ENCODE peak calls at places on chromosomes 11 and 22, in seven cellular contexts. S is kidney epithelial cell; X is right atrium auricular region; L is activated naive CD8-positive, alpha-beta T cell treated with anti-CD3 and anti-CD28 coated beads, Interleukin-2, amount 10 ng/mL, durations not matched to agents 7 days and 5 days; C is choroid plexus epithelial cell; T is sciatic nerve; U is breast epithelium. H is an unnamed sample.

GRCh38 chr11:71075116-71075720 is 177.2 kb downstream of the SHANK2 start:
- DNase-seq in T (no peak), X (no peak), L (no peak), U (no peak), S (no peak), C (no peak), H (no peak)

GRCh38 chr11:69131644-69132300 is 24.0 kb upstream of the SMIM38 start:
- DNase-seq in L (no peak), U (peak; percentile 77), S (peak; percentile 53), X (peak; percentile 70), C (peak; percentile 84), T (peak; percentile 82), H (peak; percentile 94)

GRCh38 chr11:1293619-1294015 is 15.8 kb downstream of the TOLLIP start:
- DNase-seq in L (peak; percentile 46), U (no peak), X (no peak), T (peak; percentile 56), S (no peak), C (no peak), H (no peak)

GRCh38 chr11:62266558-62266957 is 3.4 kb upstream of the SCGB2A2 start:
- DNase-seq in X (no peak), T (no peak), S (no peak), L (no peak), U (no peak), C (peak; percentile 3), H (no peak)

GRCh38 chr11:44388828-44389645 is 79.1 kb upstream of the ALX4 start:
- DNase-seq in U (no peak), X (no peak), T (no peak), C (no peak), S (no peak), L (no peak), H (no peak)

GRCh38 chr11:35523351-35523768 is 2.1 kb downstream of the PAMR1 start:
- DNase-seq in L (no peak), X (no peak), T (no peak), U (no peak), S (no peak), C (peak; percentile 37), H (no peak)

GRCh38 chr11:64744544-64745218 is 739 bp upstream of the RASGRP2 start:
- DNase-seq in L (peak; percentile 68), X (no peak), U (no peak), C (no peak), T (no peak), S (no peak), H (no peak)

GRCh38 chr11:126370016-126370415 is 14.5 kb downstream of the ST3GAL4 start:
- DNase-seq in C (no peak), S (no peak), U (no peak), X (no peak), L (no peak), T (peak; percentile 6), H (no peak)

GRCh38 chr11:93500759-93501158 is 42.4 kb downstream of the SMCO4 start:
- DNase-seq in C (no peak), T (no peak), S (no peak), L (no peak), U (no peak), X (no peak), H (no peak)

GRCh38 chr11:5719703-5720495 is 16.3 kb upstream of the OR56B1 start:
- DNase-seq in C (peak; percentile 4), T (no peak), L (no peak), U (no peak), S (no peak), X (no peak), H (no peak)

GRCh38 chr11:119580751-119581150 is 148.2 kb downstream of the NECTIN1 start:
- DNase-seq in X (no peak), S (no peak), C (no peak), T (no peak), U (no peak), L (no peak), H (no peak)

GRCh38 chr11:1339066-1339675 is 29.7 kb upstream of the TOLLIP start:
- DNase-seq in X (peak; percentile 57), L (no peak), C (no peak), U (no peak), T (no peak), S (no peak), H (no peak)

GRCh38 chr11:84855846-84856245 is 771.3 kb downstream of the DLG2 start:
- DNase-seq in C (peak; percentile 73), L (no peak), U (no peak), S (peak; percentile 47), X (no peak), T (no peak), H (no peak)

GRCh38 chr11:71244116-71244815 is 8.1 kb downstream of the SHANK2 start:
- DNase-seq in T (no peak), X (no peak), C (peak; percentile 42), U (no peak), S (no peak), L (no peak), H (no peak)

GRCh38 chr11:116207781-116208180 is 565.0 kb downstream of the BUD13 start:
- DNase-seq in U (no peak), X (no peak), C (no peak), L (no peak), T (no peak), S (no peak), H (no peak)

GRCh38 chr11:66850588-66851250 is 6.1 kb upstream of the LRFN4 start:
- DNase-seq in X (no peak), T (peak; percentile 54), U (no peak), C (no peak), S (no peak), L (no peak), H (no peak)

GRCh38 chr11:92477686-92478085 is 253.1 kb downstream of the FAT3 start:
- DNase-seq in U (no peak), T (no peak), S (no peak), C (no peak), X (no peak), L (no peak), H (no peak)

GRCh38 chr11:70567680-70568503 is 169.6 kb downstream of the CTTN start:
- DNase-seq in L (no peak), C (peak; percentile 37), T (no peak), S (no peak), X (peak; percentile 65), U (peak; percentile 29), H (peak; percentile 52)

GRCh38 chr11:2662430-2663299 is 37.1 kb downstream of the KCNQ1OT1 start:
- DNase-seq in S (no peak), L (no peak), C (no peak), X (peak; percentile 48), T (peak; percentile 51), U (no peak), H (no peak)

GRCh38 chr11:9840460-9841004 is 176.7 kb downstream of the SWAP70 start:
- DNase-seq in C (peak; percentile 57), T (no peak), L (no peak), S (no peak), X (no peak), U (no peak), H (no peak)

GRCh38 chr22:31646186-31647019 is 15.6 kb downstream of the PISD start:
- DNase-seq in T (no peak), C (peak; percentile 100), L (no peak), U (no peak), S (peak; percentile 99), X (no peak), H (no peak)

GRCh38 chr11:65151500-65151899 is 17.2 kb upstream of the SYVN1 start:
- DNase-seq in X (no peak), S (no peak), T (peak; percentile 7), C (no peak), U (no peak), L (no peak), H (no peak)

GRCh38 chr11:72781313-72782080 is 12.3 kb downstream of the STARD10 start:
- DNase-seq in U (no peak), T (no peak), C (no peak), S (no peak), X (no peak), L (peak; percentile 68), H (no peak)

GRCh38 chr22:40203568-40203967 is 25.8 kb downstream of the TNRC6B start:
- DNase-seq in L (no peak), S (no peak), U (no peak), T (no peak), X (no peak), C (peak; percentile 28), H (no peak)

GRCh38 chr11:69923196-69923595 is 104.0 kb upstream of the FGF3 start:
- DNase-seq in L (peak; percentile 8), X (no peak), C (no peak), T (peak; percentile 18), U (no peak), S (no peak), H (no peak)

GRCh38 chr11:60570970-60571369 is 55.8 kb downstream of the MS4A13 start:
- DNase-seq in S (no peak), L (no peak), X (no peak), T (no peak), C (no peak), U (no peak), H (no peak)

GRCh38 chr11:131579932-131580387 is 209.5 kb downstream of the NTM start:
- DNase-seq in C (peak; percentile 61), L (no peak), X (no peak), T (no peak), S (no peak), U (no peak), H (peak; percentile 36)

GRCh38 chr11:34013893-34014571 is 37.5 kb upstream of the CAPRIN1 start:
- DNase-seq in T (no peak), L (no peak), S (no peak), U (no peak), X (no peak), C (no peak), H (no peak)

GRCh38 chr11:76209956-76210885 is 3.9 kb upstream of the WNT11 start:
- DNase-seq in C (peak; percentile 83), T (peak; percentile 87), X (peak; percentile 76), L (peak; percentile 65), S (no peak), U (peak; percentile 48), H (no peak)

GRCh38 chr11:101866619-101867491 is 48.0 kb upstream of the CEP126 start:
- DNase-seq in U (no peak), S (peak; percentile 86), C (peak; percentile 9), L (no peak), T (no peak), X (no peak), H (no peak)

GRCh38 chr11:63917685-63918523 is 940 bp upstream of the RCOR2 start:
- DNase-seq in T (no peak), L (no peak), U (no peak), X (peak; percentile 68), C (peak; percentile 38), S (no peak), H (peak; percentile 84)

GRCh38 chr11:26551186-26551801 is 20.8 kb downstream of the MUC15 start:
- DNase-seq in C (peak; percentile 26), L (no peak), T (no peak), U (no peak), S (no peak), X (no peak), H (no peak)

GRCh38 chr11:73198677-73199076 is 19.4 kb upstream of the P2RY2 start:
- DNase-seq in T (no peak), S (no peak), C (no peak), X (no peak), L (no peak), U (no peak), H (peak; percentile 79)

H was measured in NT2/D1.